ENCODE peak calls at places on chromosome 12, in seven cellular contexts. U, V, G, A, E, K and L are unnamed samples.

GRCh38 chr12:25438638-25439037 is 114.4 kb downstream of the LMNTD1 start:
- DNase-seq in G (no peak), K (peak; percentile 35), A (no peak), U (no peak), E (no peak), V (no peak), L (no peak)

GRCh38 chr12:1350055-1350933 is 244.1 kb downstream of the FBXL14 start:
- DNase-seq in V (no peak), K (peak; percentile 71), E (no peak), G (no peak), A (no peak), U (no peak), L (no peak)

GRCh38 chr12:118488034-118488433 is 111.7 kb downstream of the SUDS3 start:
- DNase-seq in U (no peak), G (no peak), V (no peak), K (no peak), A (no peak), E (no peak), L (no peak)

GRCh38 chr12:132282031-132282949 is 47.1 kb downstream of the GALNT9 start:
- DNase-seq in U (no peak), V (no peak), A (no peak), G (no peak), E (no peak), K (no peak), L (no peak)

GRCh38 chr12:107319536-107320030 is 226.2 kb upstream of the CRY1 start:
- DNase-seq in A (no peak), K (no peak), V (peak; percentile 29), U (no peak), G (peak; percentile 50), E (no peak), L (no peak)

GRCh38 chr12:45075575-45076282 is 24.8 kb upstream of the DBX2 start:
- DNase-seq in V (no peak), G (no peak), U (no peak), K (no peak), A (no peak), E (no peak), L (no peak)

GRCh38 chr12:48813464-48814312 is 4.6 kb upstream of the CACNB3 start:
- DNase-seq in A (no peak), K (peak; percentile 55), U (no peak), E (no peak), G (peak; percentile 39), V (peak; percentile 50), L (no peak)

GRCh38 chr12:121933522-121934317 is 15.3 kb downstream of the CFAP251 start:
- DNase-seq in U (no peak), G (no peak), E (no peak), V (no peak), A (no peak), K (no peak), L (no peak)

GRCh38 chr12:57738661-57739237 is at the start of gene AGAP2:
- DNase-seq in V (no peak), E (no peak), G (peak; percentile 51), K (no peak), A (no peak), U (no peak), L (no peak)

GRCh38 chr12:132886529-132887477 is 602 bp downstream of the CHFR start:
- DNase-seq in G (no peak), A (peak; percentile 12), U (no peak), E (peak; percentile 53), V (peak; percentile 53), K (peak; percentile 5), L (no peak)

GRCh38 chr12:99170026-99170425 is 477.5 kb upstream of the GARIN6 start:
- DNase-seq in G (peak; percentile 12), E (no peak), K (no peak), V (no peak), A (no peak), U (no peak), L (no peak)

GRCh38 chr12:110135012-110135411 is 10.9 kb downstream of the IFT81 start:
- DNase-seq in G (no peak), V (no peak), K (peak; percentile 26), E (no peak), A (no peak), U (no peak), L (no peak)

GRCh38 chr12:110582286-110583136 is 607 bp downstream of the PPTC7 start:
- DNase-seq in K (peak; percentile 22), E (peak; percentile 78), V (peak; percentile 62), A (no peak), G (peak; percentile 63), U (no peak), L (peak; percentile 59)

GRCh38 chr12:45522227-45522626 is 207.3 kb upstream of the ARID2 start:
- DNase-seq in U (no peak), K (no peak), V (no peak), A (no peak), E (no peak), G (no peak), L (no peak)

GRCh38 chr12:6695313-6696045 is 5.1 kb downstream of the PIANP start:
- DNase-seq in K (no peak), A (no peak), G (no peak), U (no peak), V (no peak), E (no peak), L (no peak)

GRCh38 chr12:3313066-3313465 is 177.9 kb upstream of the PRMT8 start:
- DNase-seq in K (peak; percentile 46), V (no peak), A (no peak), G (no peak), U (no peak), E (no peak), L (no peak)

GRCh38 chr12:112346194-112346593 is 36.0 kb downstream of the HECTD4 start:
- DNase-seq in A (no peak), U (no peak), K (no peak), G (no peak), V (no peak), E (no peak), L (no peak)

GRCh38 chr12:132379996-132380395 is 50.6 kb upstream of the GALNT9 start:
- DNase-seq in E (no peak), G (no peak), U (no peak), K (no peak), V (no peak), A (peak; percentile 31), L (no peak)

GRCh38 chr12:97404549-97404948 is 58.1 kb upstream of the RMST start:
- DNase-seq in K (peak; percentile 11), A (peak; percentile 25), G (peak; percentile 57), U (no peak), E (no peak), V (peak; percentile 55), L (peak; percentile 47)

GRCh38 chr12:94261781-94262180 is 113.4 kb downstream of the PLXNC1 start:
- DNase-seq in E (no peak), A (no peak), U (no peak), G (no peak), V (no peak), K (no peak), L (no peak)

GRCh38 chr12:103957865-103958388 is 7.7 kb upstream of the TDG start:
- DNase-seq in G (no peak), U (no peak), A (no peak), V (no peak), E (no peak), K (no peak), L (no peak)

GRCh38 chr12:103952497-103952896 is 13.2 kb upstream of the TDG start:
- DNase-seq in V (no peak), E (no peak), A (no peak), G (no peak), U (no peak), K (no peak), L (no peak)

GRCh38 chr12:103958621-103959020 is 7.1 kb upstream of the TDG start:
- DNase-seq in A (no peak), E (no peak), G (no peak), V (no peak), U (no peak), K (no peak), L (no peak)

GRCh38 chr12:103955811-103956514 is 9.7 kb upstream of the TDG start:
- DNase-seq in K (no peak), E (no peak), U (no peak), G (no peak), V (no peak), A (no peak), L (no peak)

DNA sequence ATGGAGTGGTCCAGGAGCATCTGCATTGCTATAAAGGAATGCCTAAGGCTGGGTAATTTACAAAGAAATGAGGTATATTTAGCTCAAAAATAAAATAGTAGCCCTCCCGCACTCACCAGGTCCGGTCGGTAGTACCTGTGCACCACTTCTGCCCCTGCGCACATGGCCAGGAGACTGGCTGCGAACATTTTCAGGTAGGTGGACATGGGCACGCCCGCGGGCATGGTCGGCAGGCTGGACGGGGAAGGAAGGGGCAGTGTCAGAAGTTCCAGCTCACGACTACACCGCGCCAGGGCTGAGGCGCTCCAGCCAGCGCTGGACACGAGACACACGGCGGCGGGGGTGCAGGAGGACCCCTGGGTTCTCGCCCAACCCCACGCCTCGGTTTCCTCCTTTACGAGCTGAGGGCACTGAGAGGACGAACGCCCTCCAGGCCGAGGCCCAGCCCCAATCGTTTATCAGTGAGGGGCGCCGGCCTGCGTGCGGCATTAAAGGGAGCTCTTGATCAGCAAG is 9.1 kb upstream of the TDG start:
- DNase-seq in K (no peak), V (no peak), G (no peak), A (no peak), U (no peak), E (no peak), L (no peak)
- TF ChIP-seq CTCF in K (no peak), V (no peak), G (no peak), A (no peak), U (no peak), E (no peak), L (no peak)

DNA sequence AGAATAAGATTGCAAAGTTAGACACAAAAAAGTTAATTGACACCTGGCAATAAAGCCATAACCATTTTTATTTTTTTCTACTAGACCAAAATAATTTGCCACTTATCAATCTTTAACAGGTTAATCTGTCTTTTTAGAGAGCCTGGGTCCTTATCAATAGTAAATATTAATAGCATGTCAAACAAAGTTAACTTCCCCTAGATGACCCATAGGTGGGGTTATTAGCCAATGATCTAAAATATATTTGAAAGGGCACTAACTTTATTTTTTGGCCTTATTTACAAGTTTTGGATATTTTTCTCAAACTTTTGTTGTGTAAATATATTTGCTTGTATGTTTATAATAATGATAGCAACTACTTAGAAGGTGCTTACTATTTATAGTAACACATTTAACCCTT is 3.9 kb downstream of the ANKRD33 start:
- DNase-seq in K (peak; percentile 51), E (no peak), G (no peak), V (no peak), U (no peak), A (peak; percentile 39), L (no peak)
- TF ChIP-seq CTCF in K (peak; percentile 43), E (peak; percentile 36), G (peak; percentile 32), V (no peak), U (peak; percentile 49), A (peak; percentile 33), L (peak; percentile 12)

GRCh38 chr12:124433147-124433874 is 134.1 kb downstream of the NCOR2 start:
- DNase-seq in V (no peak), K (peak; percentile 26), E (no peak), G (no peak), U (no peak), A (no peak), L (no peak)
- TF ChIP-seq CTCF in V (no peak), K (peak; percentile 4), E (no peak), G (no peak), U (peak; percentile 35), A (no peak), L (no peak)

DNA sequence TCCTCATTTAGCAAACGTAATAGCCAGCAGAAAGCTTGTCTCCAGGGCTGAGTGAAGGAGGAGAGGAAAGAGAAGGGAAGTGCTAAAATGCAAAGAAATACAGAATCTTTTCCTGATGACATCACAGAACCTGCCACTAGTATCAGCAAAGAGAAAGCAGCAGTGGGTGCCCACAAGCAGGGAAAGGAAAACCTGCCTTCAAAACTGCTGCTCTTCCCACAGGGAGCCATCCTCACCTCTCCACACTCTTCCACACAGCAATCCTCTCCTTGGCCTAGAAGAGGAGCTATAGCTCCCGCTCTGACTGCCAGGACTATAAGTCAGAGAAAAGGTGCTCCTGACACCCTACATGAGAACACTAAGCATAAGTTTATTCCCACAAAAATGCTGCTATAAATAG is 11.3 kb downstream of the MED13L start:
- DNase-seq in E (no peak), A (peak; percentile 29), V (no peak), G (no peak), U (no peak), K (peak; percentile 22), L (no peak)
- TF ChIP-seq CTCF in E (no peak), A (peak; percentile 13), V (no peak), G (no peak), U (peak; percentile 13), K (no peak), L (no peak)